ENCODE peak calls at places on chromosomes 12 and 14, in eight cellular contexts. D is A549, P is K562, Q is SK-N-SH, I is H1, H is WTC11, W is HepG2, K is GM12878. V is an unnamed sample.

GRCh38 chr14:102088012-102088792 is 1.4 kb upstream of the HSP90AA1 start:
- DNase-seq in D (no peak), P (peak), Q (no peak), I (peak), H (peak), W (no peak), K (peak), V (no peak)

GRCh38 chr12:78562358-78563205 is 302.0 kb upstream of the SYT1 start:
- DNase-seq in D (no peak), P (no peak), Q (no peak), I (no peak), H (no peak), W (peak), K (no peak), V (peak)

GRCh38 chr12:6118891-6119568 is 5.4 kb downstream of the VWF start:
- DNase-seq in D (no peak), P (no peak), Q (no peak), I (no peak), H (no peak), W (no peak), K (no peak), V (no peak)

GRCh38 chr14:26175659-26176058 is 422.2 kb downstream of the NOVA1 start:
- DNase-seq in D (no peak), P (no peak), Q (no peak), I (no peak), H (no peak), W (no peak), K (no peak), V (no peak)

GRCh38 chr12:96140110-96140509 is 54.1 kb upstream of the ELK3 start:
- DNase-seq in D (no peak), P (no peak), Q (no peak), I (no peak), H (no peak), W (no peak), K (no peak), V (peak)

GRCh38 chr14:99129998-99130397 is 142.0 kb downstream of the BCL11B start:
- DNase-seq in D (no peak), P (no peak), Q (no peak), I (peak), H (no peak), W (no peak), K (no peak), V (no peak)

GRCh38 chr14:80959448-80960006 is 4.1 kb downstream of the TSHR start:
- DNase-seq in D (no peak), P (no peak), Q (no peak), I (no peak), H (no peak), W (no peak), K (peak), V (no peak)

GRCh38 chr12:46908236-46908935 is 82.6 kb upstream of the SLC38A4 start:
- DNase-seq in D (no peak), P (no peak), Q (no peak), I (no peak), H (no peak), W (no peak), K (no peak), V (peak)

GRCh38 chr12:56014205-56014604 is 6.6 kb upstream of the IKZF4 start:
- DNase-seq in D (no peak), P (no peak), Q (no peak), I (no peak), H (no peak), W (no peak), K (no peak), V (no peak)

GRCh38 chr14:68476212-68476964 is 316.5 kb downstream of the ZFP36L1 start:
- DNase-seq in D (no peak), P (no peak), Q (no peak), I (peak), H (no peak), W (peak), K (peak), V (peak)

GRCh38 chr14:72801381-72801812 is 92.5 kb downstream of the DPF3 start:
- DNase-seq in D (peak), P (no peak), Q (no peak), I (no peak), H (no peak), W (no peak), K (no peak), V (peak)

GRCh38 chr14:32635103-32635719 is 303.5 kb upstream of the NPAS3 start:
- DNase-seq in D (no peak), P (no peak), Q (no peak), I (no peak), H (no peak), W (no peak), K (no peak), V (peak)

GRCh38 chr12:29149691-29150382 is 759 bp downstream of the FAR2 start:
- DNase-seq in D (no peak), P (no peak), Q (no peak), I (peak), H (peak), W (no peak), K (no peak), V (no peak)

GRCh38 chr12:110731479-110731878 is 11.2 kb downstream of the PPP1CC start:
- DNase-seq in D (no peak), P (no peak), Q (no peak), I (no peak), H (no peak), W (no peak), K (no peak), V (no peak)

GRCh38 chr12:92363295-92364146 is 217.9 kb upstream of the BTG1 start:
- DNase-seq in D (no peak), P (no peak), Q (peak), I (no peak), H (no peak), W (no peak), K (peak), V (peak)

GRCh38 chr14:36856095-36856878 is 194.6 kb downstream of the PAX9 start:
- DNase-seq in D (no peak), P (no peak), Q (no peak), I (no peak), H (no peak), W (peak), K (no peak), V (no peak)

GRCh38 chr12:23898121-23898520 is 51.3 kb downstream of the SOX5 start:
- DNase-seq in D (no peak), P (no peak), Q (no peak), I (no peak), H (no peak), W (no peak), K (no peak), V (no peak)

GRCh38 chr12:22856120-22856699 is 231.2 kb downstream of the ETNK1 start:
- DNase-seq in D (peak), P (peak), Q (peak), I (no peak), H (no peak), W (peak), K (no peak), V (peak)

GRCh38 chr12:5040368-5040767 is 3.3 kb upstream of the KCNA5 start:
- DNase-seq in D (no peak), P (no peak), Q (no peak), I (no peak), H (no peak), W (no peak), K (no peak), V (no peak)

GRCh38 chr12:58117201-58117600 is 175.8 kb downstream of the ATP23 start:
- DNase-seq in D (no peak), P (no peak), Q (no peak), I (no peak), H (no peak), W (no peak), K (no peak), V (no peak)

GRCh38 chr12:13347241-13348043 is 150.9 kb downstream of the EMP1 start:
- DNase-seq in D (peak), P (no peak), Q (no peak), I (no peak), H (no peak), W (no peak), K (no peak), V (peak)

GRCh38 chr12:122421263-122421814 is 1.1 kb downstream of the CLIP1 start:
- DNase-seq in D (peak), P (peak), Q (peak), I (no peak), H (no peak), W (peak), K (no peak), V (peak)

GRCh38 chr12:20852649-20853048 is 42.1 kb downstream of the SLCO1B3 start:
- DNase-seq in D (no peak), P (no peak), Q (no peak), I (no peak), H (no peak), W (no peak), K (no peak), V (no peak)

GRCh38 chr14:42192659-42193425 is 586.2 kb downstream of the LRFN5 start:
- DNase-seq in D (peak), P (no peak), Q (no peak), I (no peak), H (no peak), W (no peak), K (no peak), V (peak)

GRCh38 chr14:51216602-51217001 is 23.4 kb upstream of the TMX1 start:
- DNase-seq in D (no peak), P (no peak), Q (no peak), I (no peak), H (no peak), W (no peak), K (no peak), V (no peak)

GRCh38 chr14:96206461-96206860 is 1.8 kb downstream of the BDKRB2 start:
- DNase-seq in D (no peak), P (no peak), Q (no peak), I (no peak), H (no peak), W (no peak), K (no peak), V (no peak)

GRCh38 chr14:85415015-85415712 is 114.8 kb upstream of the FLRT2 start:
- DNase-seq in D (peak), P (no peak), Q (no peak), I (peak), H (peak), W (peak), K (no peak), V (peak)

GRCh38 chr12:21975293-21975692 is 34.1 kb upstream of the ABCC9 start:
- DNase-seq in D (no peak), P (no peak), Q (no peak), I (no peak), H (no peak), W (no peak), K (no peak), V (no peak)

GRCh38 chr12:131057211-131057721 is 103.6 kb downstream of the ADGRD1 start:
- DNase-seq in D (no peak), P (no peak), Q (no peak), I (no peak), H (no peak), W (no peak), K (no peak), V (no peak)

GRCh38 chr14:59464651-59465569 is at the start of gene GPR135:
- DNase-seq in D (no peak), P (no peak), Q (peak), I (peak), H (peak), W (peak), K (no peak), V (peak)

GRCh38 chr12:3770891-3771290 is 18.0 kb upstream of the CRACR2A start:
- DNase-seq in D (no peak), P (no peak), Q (no peak), I (no peak), H (no peak), W (no peak), K (no peak), V (peak)

GRCh38 chr12:100827901-100828520 is 33.4 kb downstream of the ANO4 start:
- DNase-seq in D (peak), P (peak), Q (peak), I (no peak), H (no peak), W (peak), K (no peak), V (peak)

GRCh38 chr12:131221061-131221945 is 267.6 kb downstream of the ADGRD1 start:
- DNase-seq in D (no peak), P (no peak), Q (peak), I (no peak), H (no peak), W (no peak), K (no peak), V (no peak)

GRCh38 chr12:52007158-52007921 is 594 bp downstream of the TAMALIN start:
- DNase-seq in D (no peak), P (no peak), Q (no peak), I (no peak), H (peak), W (no peak), K (no peak), V (no peak)

GRCh38 chr12:65673291-65673690 is 151.0 kb upstream of the HMGA2 start:
- DNase-seq in D (no peak), P (no peak), Q (no peak), I (no peak), H (no peak), W (no peak), K (no peak), V (no peak)

GRCh38 chr12:12099102-12099501 is 28.4 kb downstream of the BCL2L14 start:
- DNase-seq in D (no peak), P (no peak), Q (peak), I (no peak), H (no peak), W (no peak), K (no peak), V (no peak)

GRCh38 chr12:212799-213526 is 994 bp downstream of the SLC6A12 start:
- DNase-seq in D (no peak), P (no peak), Q (peak), I (no peak), H (no peak), W (peak), K (no peak), V (peak)
- TF ChIP-seq USF2 in D (no peak), P (no peak), Q (no peak), I (no peak), H (no peak), W (no peak), K (no peak), V (no peak)

GRCh38 chr14:71113376-71113775 is 206.1 kb downstream of the PCNX1 start:
- DNase-seq in D (no peak), P (no peak), Q (no peak), I (no peak), H (no peak), W (no peak), K (no peak), V (peak)
- TF ChIP-seq USF2 in D (no peak), P (no peak), Q (no peak), I (no peak), H (no peak), W (no peak), K (no peak), V (no peak)

DNA sequence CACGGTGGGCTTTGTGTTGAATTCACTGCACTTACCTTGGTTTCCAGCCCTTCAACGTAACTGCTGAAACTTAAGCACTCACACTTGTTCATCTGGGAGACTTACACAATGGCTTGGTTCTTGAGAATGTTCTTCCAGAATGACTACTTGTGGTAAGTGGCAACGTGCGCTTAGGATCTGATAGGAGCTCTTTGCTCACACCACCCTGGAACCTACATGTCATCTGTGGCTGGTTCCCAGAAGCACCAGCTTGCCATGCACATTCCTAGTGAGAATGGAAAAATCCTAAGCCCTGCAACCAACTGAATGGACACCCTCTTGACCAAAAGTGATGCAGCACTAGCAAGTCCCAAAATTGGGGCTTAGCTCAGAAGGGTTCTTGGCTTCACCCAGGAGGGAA is 59.0 kb upstream of the FAM181A start:
- DNase-seq in D (no peak), P (no peak), Q (no peak), I (no peak), H (no peak), W (no peak), K (no peak), V (no peak)
- TF ChIP-seq USF2 in D (no peak), P (no peak), Q (no peak), I (no peak), H (no peak), W (no peak), K (no peak), V (no peak)

GRCh38 chr12:32395031-32395430 is 4.3 kb upstream of the FGD4 start:
- DNase-seq in D (no peak), P (no peak), Q (peak), I (no peak), H (no peak), W (no peak), K (no peak), V (no peak)
- TF ChIP-seq USF2 in D (no peak), P (no peak), Q (no peak), I (no peak), H (no peak), W (no peak), K (no peak), V (no peak)